ENCODE peak calls at places on chromosomes 7 and 10, in ten cellular contexts. Z is WERI-Rb-1, V is psoas muscle, H is A549, P is fibroblast of mammary gland, I is upper lobe of left lung, S is GM06990, U is astrocyte of the spinal cord, M is body of pancreas, X is kidney. E is an unnamed sample.

GRCh38 chr7:13117103-13117502 is 429.7 kb downstream of the ARL4A start:
- DNase-seq in M (no peak), Z (no peak), U (peak; percentile 35), X (no peak), S (no peak), H (peak; percentile 15), P (peak; percentile 46), I (no peak), V (no peak), E (no peak)

GRCh38 chr7:35508623-35509400 is 186.1 kb downstream of the HERPUD2 start:
- DNase-seq in U (no peak), M (no peak), Z (no peak), I (no peak), V (no peak), X (no peak), H (no peak), S (no peak), P (no peak), E (no peak)

GRCh38 chr10:119542357-119542989 is at the start of gene RGS10:
- DNase-seq in H (peak; percentile 45), S (peak; percentile 87), U (peak; percentile 70), Z (peak; percentile 74), P (peak; percentile 78), X (peak; percentile 94), M (peak; percentile 71), V (peak; percentile 75), I (peak; percentile 79), E (peak; percentile 74)

GRCh38 chr7:70590126-70590854 is 541.7 kb upstream of the GALNT17 start:
- DNase-seq in I (no peak), U (no peak), Z (no peak), M (no peak), P (no peak), X (no peak), V (no peak), S (no peak), H (no peak), E (no peak)

GRCh38 chr10:31758495-31758894 is 170.1 kb downstream of the ARHGAP12 start:
- DNase-seq in P (peak; percentile 72), M (no peak), Z (no peak), V (no peak), U (no peak), I (no peak), H (no peak), S (no peak), X (no peak), E (no peak)

GRCh38 chr7:50869108-50869716 is 86.5 kb upstream of the GRB10 start:
- DNase-seq in M (peak; percentile 62), U (peak; percentile 90), H (peak; percentile 55), P (peak; percentile 86), I (no peak), V (peak; percentile 27), X (no peak), S (no peak), Z (no peak), E (no peak)

GRCh38 chr10:88299787-88300186 is 283.3 kb downstream of the RNLS start:
- DNase-seq in P (no peak), H (no peak), U (no peak), X (no peak), I (no peak), Z (no peak), V (no peak), S (no peak), M (no peak), E (no peak)

GRCh38 chr7:1961776-1962276 is 270.9 kb downstream of the MAD1L1 start:
- DNase-seq in I (no peak), M (no peak), Z (no peak), V (no peak), P (peak; percentile 98), X (peak; percentile 2), H (no peak), U (peak; percentile 97), S (no peak), E (no peak)

GRCh38 chr7:64180989-64181388 is 26.0 kb upstream of the ZNF735 start:
- DNase-seq in Z (peak; percentile 28), X (no peak), V (no peak), S (no peak), M (no peak), I (no peak), P (peak; percentile 12), H (no peak), U (no peak), E (no peak)

GRCh38 chr7:142897691-142898090 is 12.1 kb upstream of the TRPV6 start:
- DNase-seq in I (no peak), P (no peak), U (no peak), S (no peak), V (no peak), M (no peak), H (no peak), Z (no peak), X (no peak), E (no peak)

GRCh38 chr10:42962902-42963231 is 114.0 kb upstream of the RET start:
- DNase-seq in H (no peak), P (no peak), V (no peak), S (no peak), I (no peak), X (peak; percentile 46), U (no peak), Z (no peak), M (no peak), E (no peak)

GRCh38 chr10:27383595-27384542 is 120.2 kb upstream of the RAB18 start:
- DNase-seq in U (peak; percentile 5), V (no peak), S (no peak), X (no peak), Z (no peak), I (no peak), H (peak; percentile 13), P (peak; percentile 38), M (no peak), E (no peak)

GRCh38 chr7:68014031-68014774 is 1017.6 kb downstream of the TYW1 start:
- DNase-seq in H (no peak), V (no peak), Z (no peak), P (no peak), I (no peak), S (no peak), U (no peak), M (no peak), X (no peak), E (no peak)

GRCh38 chr7:151632750-151633515 is 113.2 kb upstream of the RHEB start:
- DNase-seq in U (peak; percentile 52), M (peak; percentile 55), H (no peak), X (peak; percentile 84), P (peak; percentile 53), S (peak; percentile 83), Z (no peak), V (peak; percentile 48), I (peak; percentile 73), E (peak; percentile 31)

DNA sequence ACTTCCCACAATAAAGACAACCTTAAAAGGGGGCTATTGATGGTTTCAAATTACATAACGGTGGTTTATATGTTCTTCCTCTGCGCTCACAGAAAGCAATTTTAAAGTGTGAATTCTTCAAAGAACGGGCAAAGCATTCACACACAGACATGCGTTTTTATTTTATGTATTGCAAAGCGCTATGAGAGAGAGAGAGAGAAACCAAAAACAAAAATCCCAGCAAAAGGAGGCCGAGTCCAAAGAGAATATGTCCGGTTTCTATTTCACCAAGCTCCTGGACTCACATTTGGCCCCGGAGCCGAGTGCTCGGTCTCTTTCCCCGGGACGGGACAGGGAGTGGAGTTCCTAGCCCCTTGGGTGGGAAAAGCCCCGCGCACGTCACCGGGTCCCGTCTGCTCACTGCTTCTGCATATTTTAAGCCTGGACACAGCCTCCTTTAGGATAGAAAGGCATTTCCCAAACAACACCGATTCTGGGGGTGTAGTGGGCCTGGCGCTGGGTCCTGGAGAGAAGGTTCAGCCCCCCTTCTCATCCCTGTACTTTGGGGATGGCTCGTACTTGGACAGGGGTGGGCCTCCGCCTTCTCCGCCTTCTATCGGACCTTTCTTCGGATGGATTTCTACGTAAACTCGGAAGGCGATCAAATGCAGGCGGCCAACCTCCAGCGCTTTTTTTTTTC is 26.9 kb upstream of the VAX1 start:
- DNase-seq in U (no peak), Z (no peak), X (no peak), H (no peak), V (no peak), I (no peak), S (no peak), P (no peak), M (no peak), E (no peak)
- TF ChIP-seq CTCF in U (no peak), Z (no peak), X (no peak), H (no peak), V (no peak), I (no peak), S (no peak), P (no peak), M (no peak), E (no peak)

GRCh38 chr7:73978681-73979563 is 49.1 kb upstream of the ELN start:
- DNase-seq in S (peak; percentile 26), X (peak; percentile 62), U (no peak), Z (peak; percentile 77), V (peak; percentile 69), M (peak; percentile 92), I (peak; percentile 59), H (peak; percentile 90), P (peak; percentile 86), E (peak; percentile 45)
- TF ChIP-seq CTCF in S (peak; percentile 78), X (peak; percentile 54), U (peak; percentile 27), Z (peak; percentile 61), V (peak; percentile 62), M (peak; percentile 9), I (peak; percentile 31), H (peak; percentile 69), P (peak; percentile 53), E (no peak)

GRCh38 chr10:103901299-103901698 is 16.7 kb downstream of the STN1 start:
- DNase-seq in U (no peak), I (no peak), X (no peak), Z (no peak), M (no peak), S (no peak), V (no peak), H (no peak), P (no peak), E (no peak)
- TF ChIP-seq CTCF in U (no peak), I (no peak), X (no peak), Z (no peak), M (no peak), S (no peak), V (no peak), H (no peak), P (no peak), E (no peak)

GRCh38 chr10:33328253-33328652 is 6.2 kb downstream of the NRP1 start:
- DNase-seq in P (no peak), H (no peak), S (no peak), Z (no peak), U (no peak), X (no peak), M (no peak), I (no peak), V (no peak), E (no peak)

GRCh38 chr10:33325929-33326328 is 8.5 kb downstream of the NRP1 start:
- DNase-seq in P (no peak), U (no peak), H (no peak), X (no peak), V (no peak), S (no peak), I (no peak), Z (no peak), M (no peak), E (no peak)

GRCh38 chr10:33326897-33327296 is 7.6 kb downstream of the NRP1 start:
- DNase-seq in P (peak; percentile 54), Z (no peak), U (no peak), X (no peak), M (no peak), S (no peak), H (no peak), V (no peak), I (no peak), E (no peak)

GRCh38 chr10:33329178-33329577 is 5.3 kb downstream of the NRP1 start:
- DNase-seq in X (no peak), H (no peak), I (no peak), U (no peak), M (no peak), V (no peak), S (no peak), Z (no peak), P (no peak), E (no peak)

GRCh38 chr10:33327750-33328149 is 6.7 kb downstream of the NRP1 start:
- DNase-seq in U (no peak), S (no peak), Z (no peak), M (no peak), V (no peak), X (no peak), H (no peak), P (no peak), I (no peak), E (no peak)
- TF ChIP-seq CTCF in U (peak; percentile 44), S (no peak), Z (peak; percentile 20), M (no peak), V (peak; percentile 53), X (no peak), H (peak; percentile 50), P (peak; percentile 22), I (no peak), E (no peak)

E was measured in glutamatergic neuron.